ENCODE peak calls at places on chromosomes 2 and 18, in six cellular contexts. J is neural progenitor cell, T is osteocyte, F is fibroblast of mammary gland, N is progenitor cell of endocrine pancreas, Y is endothelial cell. M is an unnamed sample.

GRCh38 chr18:28175047-28175929 is 1.6 kb downstream of the CDH2 start:
- DNase-seq in J (peak), T (peak), N (peak), Y (peak), F (peak), M (no peak)

GRCh38 chr2:36618381-36618780 is 20.4 kb upstream of the FEZ2 start:
- DNase-seq in N (no peak), F (peak), Y (peak), J (peak), T (no peak), M (peak)

GRCh38 chr2:164110518-164110917 is 374.7 kb upstream of the FIGN start:
- DNase-seq in F (no peak), T (no peak), N (no peak), Y (no peak), J (peak), M (no peak)

GRCh38 chr18:61782545-61782944 is 110.3 kb downstream of the RNF152 start:
- DNase-seq in Y (no peak), J (no peak), N (no peak), T (no peak), F (no peak), M (no peak)

GRCh38 chr18:41227993-41228392 is 727.0 kb upstream of the PIK3C3 start:
- DNase-seq in T (no peak), Y (no peak), F (no peak), J (no peak), N (no peak), M (no peak)

GRCh38 chr2:104444392-104444791 is 409.5 kb upstream of the POU3F3 start:
- DNase-seq in T (no peak), J (no peak), N (no peak), Y (no peak), F (peak), M (no peak)

GRCh38 chr2:22020101-22020742 is 896.5 kb downstream of the TDRD15 start:
- DNase-seq in Y (no peak), J (peak), F (no peak), T (no peak), N (no peak), M (no peak)

GRCh38 chr2:192099742-192100141 is 95.0 kb downstream of the TMEFF2 start:
- DNase-seq in N (no peak), F (no peak), J (no peak), T (no peak), Y (no peak), M (no peak)

GRCh38 chr2:121155502-121156056 is 129.4 kb downstream of the TFCP2L1 start:
- DNase-seq in N (no peak), T (no peak), Y (no peak), F (no peak), J (no peak), M (peak)

GRCh38 chr2:207473203-207473865 is 56.4 kb upstream of the CREB1 start:
- DNase-seq in J (peak), Y (peak), T (no peak), N (no peak), F (peak), M (no peak)

GRCh38 chr2:196750977-196751631 is 48.4 kb downstream of the GTF3C3 start:
- DNase-seq in J (peak), N (peak), Y (peak), F (peak), T (no peak), M (peak)

GRCh38 chr2:95057535-95058453 is 32.3 kb downstream of the MAL start:
- DNase-seq in J (no peak), Y (no peak), F (no peak), T (no peak), N (no peak), M (no peak)

GRCh38 chr2:196291418-196291817 is 120.0 kb upstream of the STK17B start:
- DNase-seq in Y (no peak), F (no peak), N (no peak), J (no peak), T (no peak), M (peak)

GRCh38 chr2:99600929-99601680 is 111.3 kb upstream of the REV1 start:
- DNase-seq in Y (no peak), F (no peak), N (no peak), J (peak), T (no peak), M (no peak)

GRCh38 chr18:58305792-58306191 is 261.8 kb downstream of the NEDD4L start:
- DNase-seq in N (no peak), Y (no peak), F (no peak), T (no peak), J (no peak), M (no peak)

GRCh38 chr2:9191044-9191481 is 15.5 kb upstream of the ASAP2 start:
- DNase-seq in J (peak), F (peak), Y (peak), T (peak), N (no peak), M (peak)

GRCh38 chr18:61982475-61982874 is 89.7 kb upstream of the RNF152 start:
- DNase-seq in Y (no peak), T (no peak), J (no peak), N (no peak), F (no peak), M (no peak)

GRCh38 chr2:183124222-183124956 is at the start of gene NUP35:
- DNase-seq in J (peak), T (peak), F (peak), Y (peak), N (peak), M (peak)

DNA sequence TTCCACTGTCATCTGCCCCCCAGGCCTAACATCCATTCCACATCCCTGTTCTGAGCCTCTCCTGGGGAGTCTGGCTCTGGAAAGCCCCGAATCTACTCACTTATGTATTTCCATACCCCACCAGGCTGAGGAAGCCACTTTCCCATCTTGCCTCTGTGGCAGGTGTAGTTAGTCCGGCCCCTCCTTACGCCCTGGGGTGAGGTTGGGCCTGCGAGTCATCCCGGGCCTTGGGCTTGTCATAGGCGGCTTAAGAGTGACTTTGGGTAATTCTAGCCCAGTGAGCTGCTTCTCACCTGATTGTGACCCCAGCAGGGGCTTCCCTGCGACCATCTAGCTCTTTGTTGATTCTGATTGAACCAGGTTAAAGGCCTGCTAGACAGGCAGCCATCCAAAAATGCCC is 21.1 kb downstream of the PCARE start:
- DNase-seq in J (no peak), Y (no peak), F (no peak), T (no peak), N (no peak), M (peak)
- TF ChIP-seq CTCF in J (no peak), Y (no peak), F (no peak), T (no peak), N (no peak), M (no peak)

DNA sequence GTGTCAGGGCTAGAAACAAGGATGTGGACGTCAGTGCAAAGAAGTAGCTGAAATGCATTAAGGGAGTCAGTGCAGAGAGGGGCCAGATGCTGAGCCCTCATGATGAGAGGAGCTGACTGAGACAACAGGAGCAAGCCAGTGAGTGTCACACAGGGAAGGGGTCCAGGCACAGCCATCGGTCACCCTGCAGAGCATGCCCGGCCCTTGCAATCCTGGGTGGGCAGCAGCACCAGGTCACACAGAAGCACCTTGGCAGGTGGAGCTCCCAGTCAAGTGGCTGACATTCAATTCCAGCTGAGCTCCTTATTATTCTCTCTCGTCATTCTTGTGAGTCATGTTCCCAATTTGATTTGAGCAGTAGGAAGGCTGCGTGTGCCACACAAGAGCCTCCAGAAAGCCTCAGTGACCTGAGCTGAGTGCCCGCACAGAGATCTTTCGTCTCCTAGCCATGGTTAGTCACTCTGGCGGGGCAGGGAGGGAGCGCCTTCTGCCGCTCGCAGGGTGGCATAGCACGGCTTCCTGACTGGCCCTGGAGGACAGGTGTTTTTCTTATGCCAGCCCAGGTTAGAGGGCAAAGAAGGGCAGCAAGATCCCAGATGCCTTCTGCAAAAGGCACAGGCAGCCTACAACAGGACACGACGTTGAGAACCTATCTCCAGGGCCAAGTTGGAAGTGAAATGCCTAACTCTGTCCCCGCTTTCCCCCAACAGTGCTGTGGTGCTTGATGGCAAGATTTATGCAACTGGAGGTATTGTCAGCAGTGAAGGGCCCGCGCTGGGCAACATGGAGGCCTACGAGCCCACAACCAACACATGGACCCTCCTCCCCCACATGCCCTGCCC is 220.9 kb downstream of the ATAD2B start:
- DNase-seq in T (no peak), N (no peak), Y (no peak), F (no peak), J (no peak), M (no peak)
- TF ChIP-seq CTCF in T (no peak), N (no peak), Y (no peak), F (no peak), J (peak), M (no peak)

GRCh38 chr2:535222-535621 is 142.0 kb downstream of the TMEM18 start:
- DNase-seq in J (no peak), F (no peak), T (no peak), N (no peak), Y (no peak), M (peak)
- TF ChIP-seq CTCF in J (peak), F (peak), T (peak), N (peak), Y (peak), M (peak)

GRCh38 chr2:68157002-68157401 is 686 bp upstream of the PNO1 start:
- DNase-seq in T (peak), F (peak), N (peak), Y (peak), J (peak), M (no peak)
- TF ChIP-seq CTCF in T (no peak), F (no peak), N (no peak), Y (no peak), J (no peak), M (no peak)

DNA sequence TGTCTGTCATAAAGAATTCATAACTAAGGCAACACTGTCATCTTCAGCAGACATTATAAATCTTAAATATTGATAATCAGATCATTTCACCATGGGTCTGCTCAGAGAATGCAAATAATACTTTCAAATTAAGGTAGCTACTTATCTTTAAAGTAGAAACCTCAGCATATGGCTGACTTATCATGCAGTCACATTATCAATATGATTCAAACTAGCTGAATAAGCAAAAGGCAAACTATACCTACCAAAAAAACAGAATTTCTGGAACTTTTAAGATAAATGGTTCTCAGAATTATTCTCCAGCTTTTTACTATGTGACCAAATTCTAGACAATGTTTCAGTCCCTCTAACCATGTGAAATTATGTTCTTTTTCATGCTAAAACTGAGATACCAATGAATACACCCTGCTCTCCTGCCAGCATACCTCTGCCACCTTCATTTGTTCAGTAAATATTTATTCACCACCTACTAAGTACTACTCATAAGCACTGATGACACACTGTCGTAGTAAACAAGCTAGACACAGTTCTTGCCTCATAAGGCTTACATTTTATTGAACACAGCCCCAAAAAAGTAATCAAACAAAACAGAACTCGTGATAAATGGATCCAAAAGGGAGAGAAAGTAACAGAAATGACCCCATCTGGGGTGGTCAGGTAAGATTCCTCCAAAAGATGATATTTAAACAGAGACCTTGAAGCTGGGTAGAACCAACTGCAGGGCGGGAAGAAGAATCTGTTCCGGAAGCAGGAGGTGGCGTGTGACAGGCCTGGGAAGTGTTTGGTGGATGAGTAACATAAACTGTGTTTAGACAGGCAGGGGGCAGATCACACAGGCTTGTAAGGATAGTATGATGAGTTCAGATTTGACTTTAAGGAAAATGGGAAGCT is 17.7 kb downstream of the SPIRE1 start:
- DNase-seq in Y (no peak), J (no peak), F (peak), N (no peak), T (no peak), M (no peak)
- TF ChIP-seq CTCF in Y (no peak), J (no peak), F (peak), N (no peak), T (peak), M (no peak)

GRCh38 chr18:5155180-5155906 is 41.7 kb downstream of the AKAIN1 start:
- DNase-seq in Y (no peak), N (no peak), F (no peak), J (no peak), T (no peak), M (no peak)
- TF ChIP-seq CTCF in Y (no peak), N (no peak), F (no peak), J (no peak), T (no peak), M (no peak)

GRCh38 chr2:147027451-147027850 is 817.4 kb upstream of the ACVR2A start:
- DNase-seq in J (no peak), T (no peak), F (no peak), Y (no peak), N (no peak), M (no peak)

GRCh38 chr2:147031897-147032296 is 812.9 kb upstream of the ACVR2A start:
- DNase-seq in Y (no peak), T (no peak), J (no peak), N (no peak), F (no peak), M (peak)

GRCh38 chr2:147026664-147027278 is 818.1 kb upstream of the ACVR2A start:
- DNase-seq in N (no peak), J (no peak), F (peak), T (no peak), Y (no peak), M (no peak)

GRCh38 chr2:147033046-147033445 is 811.8 kb upstream of the ACVR2A start:
- DNase-seq in J (no peak), Y (no peak), F (peak), T (no peak), N (no peak), M (no peak)

GRCh38 chr2:147030966-147031760 is 813.7 kb upstream of the ACVR2A start:
- DNase-seq in N (no peak), F (peak), T (no peak), Y (no peak), J (no peak), M (peak)
- TF ChIP-seq CTCF in N (no peak), F (no peak), T (no peak), Y (no peak), J (no peak), M (no peak)